ENCODE peak calls at places on chromosomes 12 and 14, in ten cellular contexts. R is fibroblast of lung; C is stimulated activated CD4-positive, alpha-beta T cell treated with anti-CD3 and anti-CD28 coated beads, Interleukin-1b, Interleukin-23, amount 100 ng/mL, for 48 hours; K is activated effector memory CD4-positive, alpha-beta T cell treated with anti-CD3 and anti-CD28 coated beads, Interleukin-2, amount 50 U/mL, for 16 hours; Q is SW480; D is NCI-H226; F is GDM1; J is activated naive CD4-positive, alpha-beta T cell treated with anti-CD3 and anti-CD28 coated beads, Interleukin-2, amount 10 ng/mL, durations not matched to agents 7 days and 5 days; A is psoas muscle; H is adipocyte. N is an unnamed sample.

GRCh38 chr14:68893566-68893965 is 85.5 kb downstream of the ACTN1 start:
- DNase-seq in Q (no peak), K (no peak), J (no peak), R (no peak), H (no peak), A (no peak), D (no peak), C (no peak), F (no peak), N (no peak)

GRCh38 chr14:23577004-23577681 is 1.4 kb downstream of the JPH4 start:
- DNase-seq in R (no peak), C (no peak), D (no peak), F (no peak), K (no peak), H (peak; percentile 15), Q (no peak), A (no peak), J (no peak), N (peak; percentile 33)

GRCh38 chr14:77882631-77883030 is 82.7 kb downstream of the ADCK1 start:
- DNase-seq in H (no peak), C (no peak), D (no peak), Q (no peak), F (no peak), J (no peak), A (no peak), K (no peak), R (no peak), N (peak; percentile 45)

GRCh38 chr12:69545081-69545480 is 40.2 kb upstream of the CCT2 start:
- DNase-seq in K (no peak), H (no peak), F (no peak), Q (no peak), R (no peak), C (no peak), J (no peak), D (no peak), A (no peak), N (no peak)

GRCh38 chr14:94598816-94599655 is 13.2 kb upstream of the SERPINA3 start:
- DNase-seq in F (no peak), C (no peak), A (peak; percentile 68), J (no peak), Q (peak; percentile 98), K (no peak), D (peak; percentile 48), R (peak; percentile 99), H (peak; percentile 97), N (peak; percentile 94)

GRCh38 chr12:18054925-18055324 is 35.1 kb downstream of the RERGL start:
- DNase-seq in R (no peak), Q (peak; percentile 5), J (no peak), F (no peak), H (no peak), A (no peak), D (no peak), C (no peak), K (no peak), N (no peak)

GRCh38 chr12:26576266-26576665 is 256.7 kb downstream of the ITPR2 start:
- DNase-seq in J (no peak), F (no peak), K (no peak), A (no peak), R (no peak), H (no peak), Q (no peak), D (no peak), C (no peak), N (no peak)

GRCh38 chr14:72616811-72617210 is 277.1 kb downstream of the DPF3 start:
- DNase-seq in A (no peak), K (no peak), J (no peak), F (no peak), C (no peak), Q (no peak), R (no peak), D (no peak), H (no peak), N (no peak)

GRCh38 chr14:56195727-56196126 is 77.5 kb downstream of the PELI2 start:
- DNase-seq in Q (peak; percentile 48), A (no peak), J (peak; percentile 55), R (peak; percentile 83), C (peak; percentile 39), D (no peak), K (no peak), H (no peak), F (no peak), N (peak; percentile 82)

GRCh38 chr12:117040496-117040895 is 58.7 kb downstream of the TESC start:
- DNase-seq in K (no peak), Q (no peak), A (no peak), J (no peak), C (no peak), R (no peak), D (no peak), H (no peak), F (no peak), N (no peak)

GRCh38 chr12:94418517-94418916 is 41.1 kb downstream of the CEP83 start:
- DNase-seq in D (peak; percentile 26), J (no peak), H (no peak), C (no peak), K (no peak), Q (peak; percentile 87), F (no peak), R (no peak), A (no peak), N (no peak)

GRCh38 chr14:58138065-58138718 is 13.8 kb downstream of the ARMH4 start:
- DNase-seq in H (no peak), J (peak; percentile 22), R (no peak), A (no peak), C (no peak), F (peak; percentile 19), K (no peak), Q (no peak), D (no peak), N (no peak)

GRCh38 chr12:41287500-41287899 is 99.4 kb downstream of the PDZRN4 start:
- DNase-seq in Q (no peak), K (no peak), C (no peak), J (no peak), R (no peak), D (no peak), F (no peak), A (no peak), H (no peak), N (no peak)

GRCh38 chr14:45709541-45709940 is 456.5 kb upstream of the MIS18BP1 start:
- DNase-seq in F (no peak), R (no peak), C (no peak), K (no peak), J (no peak), A (no peak), D (no peak), Q (no peak), H (no peak), N (no peak)

GRCh38 chr14:105888784-105889665 is 362.6 kb downstream of the TMEM121 start:
- DNase-seq in H (no peak), K (peak; percentile 36), D (no peak), A (peak; percentile 2), R (no peak), F (no peak), Q (no peak), J (peak; percentile 14), C (no peak), N (no peak)

GRCh38 chr14:101758913-101759593 is 2.5 kb upstream of the PPP2R5C start:
- DNase-seq in F (no peak), D (no peak), H (no peak), R (no peak), Q (no peak), J (no peak), A (no peak), K (peak; percentile 49), C (no peak), N (no peak)

GRCh38 chr14:51261151-51261550 is 21.1 kb downstream of the TMX1 start:
- DNase-seq in A (no peak), J (no peak), K (no peak), F (no peak), H (no peak), Q (no peak), C (no peak), D (no peak), R (no peak), N (no peak)

GRCh38 chr12:63045020-63045860 is 105.8 kb downstream of the AVPR1A start:
- DNase-seq in F (no peak), D (peak; percentile 98), R (peak; percentile 88), A (no peak), H (peak; percentile 85), C (no peak), Q (no peak), J (no peak), K (no peak), N (peak; percentile 74)

GRCh38 chr12:16224196-16224595 is 53.3 kb downstream of the SLC15A5 start:
- DNase-seq in H (no peak), K (no peak), A (no peak), C (no peak), Q (no peak), F (no peak), D (no peak), J (no peak), R (no peak), N (no peak)

GRCh38 chr12:25099010-25099409 is 96.0 kb downstream of the DNAI7 start:
- DNase-seq in H (no peak), F (no peak), D (no peak), C (no peak), K (no peak), Q (no peak), R (no peak), J (no peak), A (no peak), N (no peak)

GRCh38 chr12:98238513-98238912 is 276.9 kb upstream of the TMPO start:
- DNase-seq in D (peak; percentile 76), K (no peak), A (no peak), H (peak; percentile 8), F (no peak), J (no peak), C (no peak), Q (no peak), R (peak; percentile 89), N (peak; percentile 24)

GRCh38 chr12:18383203-18383602 is 121.9 kb downstream of the PIK3C2G start:
- DNase-seq in R (peak; percentile 92), C (no peak), K (no peak), J (no peak), D (peak; percentile 87), H (peak; percentile 95), Q (peak; percentile 11), A (no peak), F (no peak), N (peak; percentile 91)

GRCh38 chr12:65248656-65249633 is 29.5 kb upstream of the MSRB3 start:
- DNase-seq in R (peak; percentile 44), K (no peak), F (no peak), D (no peak), Q (no peak), J (no peak), A (no peak), H (no peak), C (no peak), N (no peak)

GRCh38 chr12:56387152-56387551 is 24.5 kb upstream of the APOF start:
- DNase-seq in C (no peak), J (no peak), D (no peak), A (no peak), R (peak; percentile 32), F (no peak), Q (no peak), H (peak; percentile 61), K (no peak), N (peak; percentile 41)

GRCh38 chr14:28407931-28408330 is 358.7 kb upstream of the FOXG1 start:
- DNase-seq in A (no peak), C (no peak), D (no peak), Q (no peak), R (no peak), H (no peak), F (no peak), K (no peak), J (no peak), N (no peak)

GRCh38 chr14:32224731-32225377 is 21.8 kb upstream of the RNU6-8 start:
- DNase-seq in H (peak; percentile 71), Q (peak; percentile 71), A (peak; percentile 30), D (peak; percentile 41), R (peak; percentile 71), J (no peak), F (no peak), C (no peak), K (no peak), N (peak; percentile 89)

GRCh38 chr14:35304812-35305462 is 12.8 kb downstream of the PSMA6 start:
- DNase-seq in J (no peak), R (no peak), C (no peak), Q (no peak), K (no peak), D (no peak), A (no peak), H (no peak), F (no peak), N (no peak)

GRCh38 chr14:81205639-81206038 is 15.1 kb downstream of the GTF2A1 start:
- DNase-seq in C (no peak), D (no peak), A (no peak), J (no peak), H (no peak), Q (no peak), K (no peak), R (no peak), F (no peak), N (no peak)